ENCODE peak calls at places on chromosomes 12 and 14, in six cellular contexts. One of them, this sample, is unnamed.

GRCh38 chr14:103146141-103146709 is 23.0 kb downstream of the TNFAIP2 start:
- DNase-seq in SK-N-SH: no peak
- DNase-seq in K562: no peak
- DNase-seq in H1: no peak
- DNase-seq in A549: no peak
- DNase-seq in HepG2: no peak
- DNase-seq in this sample: no peak

GRCh38 chr12:67276469-67276868 is 7.3 kb downstream of the CAND1 start:
- DNase-seq in H1: no peak
- DNase-seq in HepG2: no peak
- DNase-seq in A549: no peak
- DNase-seq in K562: no peak
- DNase-seq in SK-N-SH: no peak
- DNase-seq in this sample: no peak

GRCh38 chr12:95674631-95675030 is 115.9 kb downstream of the NTN4 start:
- DNase-seq in SK-N-SH: peak
- DNase-seq in HepG2: peak
- DNase-seq in A549: no peak
- DNase-seq in K562: no peak
- DNase-seq in H1: no peak
- DNase-seq in this sample: no peak

GRCh38 chr12:54526800-54527630 is 22.4 kb upstream of the PDE1B start:
- DNase-seq in K562: peak
- DNase-seq in H1: peak
- DNase-seq in HepG2: peak
- DNase-seq in A549: no peak
- DNase-seq in SK-N-SH: no peak
- DNase-seq in this sample: no peak

GRCh38 chr12:18383203-18383602 is 121.9 kb downstream of the PIK3C2G start:
- DNase-seq in SK-N-SH: no peak
- DNase-seq in A549: peak
- DNase-seq in K562: no peak
- DNase-seq in H1: no peak
- DNase-seq in HepG2: peak
- DNase-seq in this sample: no peak

GRCh38 chr12:124294686-124295315 is at the start of gene RFLNA:
- DNase-seq in A549: no peak
- DNase-seq in K562: no peak
- DNase-seq in HepG2: no peak
- DNase-seq in H1: no peak
- DNase-seq in SK-N-SH: peak
- DNase-seq in this sample: no peak

GRCh38 chr14:105376521-105377440 is 21.6 kb upstream of the TEX22 start:
- DNase-seq in SK-N-SH: no peak
- DNase-seq in HepG2: no peak
- DNase-seq in A549: no peak
- DNase-seq in H1: no peak
- DNase-seq in K562: peak
- DNase-seq in this sample: no peak

GRCh38 chr14:51304956-51305355 is 64.9 kb downstream of the TMX1 start:
- DNase-seq in K562: no peak
- DNase-seq in HepG2: no peak
- DNase-seq in H1: no peak
- DNase-seq in SK-N-SH: no peak
- DNase-seq in A549: peak
- DNase-seq in this sample: no peak

GRCh38 chr12:11958216-11959091 is 112.3 kb upstream of the BCL2L14 start:
- DNase-seq in HepG2: peak
- DNase-seq in H1: no peak
- DNase-seq in K562: no peak
- DNase-seq in A549: peak
- DNase-seq in SK-N-SH: no peak
- DNase-seq in this sample: no peak

GRCh38 chr12:108630481-108631207 is 3.0 kb downstream of the SELPLG start:
- DNase-seq in K562: no peak
- DNase-seq in A549: no peak
- DNase-seq in H1: no peak
- DNase-seq in SK-N-SH: no peak
- DNase-seq in HepG2: no peak
- DNase-seq in this sample: no peak

GRCh38 chr12:31749024-31749704 is 20.3 kb upstream of the AMN1 start:
- DNase-seq in HepG2: peak
- DNase-seq in H1: peak
- DNase-seq in K562: peak
- DNase-seq in SK-N-SH: no peak
- DNase-seq in A549: peak
- DNase-seq in this sample: peak

GRCh38 chr12:5200276-5201087 is 156.8 kb downstream of the KCNA5 start:
- DNase-seq in A549: peak
- DNase-seq in HepG2: peak
- DNase-seq in K562: peak
- DNase-seq in H1: peak
- DNase-seq in SK-N-SH: peak
- DNase-seq in this sample: no peak

GRCh38 chr12:11642785-11643184 is 6.7 kb upstream of the ETV6 start:
- DNase-seq in SK-N-SH: no peak
- DNase-seq in HepG2: no peak
- DNase-seq in A549: no peak
- DNase-seq in H1: no peak
- DNase-seq in K562: no peak
- DNase-seq in this sample: no peak

GRCh38 chr14:27075503-27075902 is 477.7 kb upstream of the NOVA1 start:
- DNase-seq in HepG2: no peak
- DNase-seq in K562: no peak
- DNase-seq in A549: no peak
- DNase-seq in H1: no peak
- DNase-seq in SK-N-SH: no peak
- DNase-seq in this sample: no peak

GRCh38 chr12:75452675-75453330 is 27.8 kb upstream of the GLIPR1 start:
- DNase-seq in K562: no peak
- DNase-seq in H1: no peak
- DNase-seq in A549: peak
- DNase-seq in SK-N-SH: no peak
- DNase-seq in HepG2: no peak
- DNase-seq in this sample: no peak

GRCh38 chr12:119673634-119674033 is 5.7 kb downstream of the PRKAB1 start:
- DNase-seq in H1: no peak
- DNase-seq in A549: no peak
- DNase-seq in K562: no peak
- DNase-seq in SK-N-SH: no peak
- DNase-seq in HepG2: no peak
- DNase-seq in this sample: no peak

GRCh38 chr12:63795032-63795687 is 15.5 kb downstream of the RXYLT1 start:
- DNase-seq in HepG2: no peak
- DNase-seq in SK-N-SH: no peak
- DNase-seq in K562: no peak
- DNase-seq in A549: no peak
- DNase-seq in H1: no peak
- DNase-seq in this sample: no peak

GRCh38 chr14:22882064-22882463 is 958 bp upstream of the REM2 start:
- DNase-seq in A549: no peak
- DNase-seq in HepG2: no peak
- DNase-seq in SK-N-SH: no peak
- DNase-seq in H1: no peak
- DNase-seq in K562: no peak
- DNase-seq in this sample: no peak

GRCh38 chr12:103944964-103945363 is 14.8 kb downstream of the HSP90B1 start:
- DNase-seq in H1: no peak
- DNase-seq in HepG2: no peak
- DNase-seq in SK-N-SH: no peak
- DNase-seq in A549: no peak
- DNase-seq in K562: no peak
- DNase-seq in this sample: no peak

GRCh38 chr12:70645494-70646317 is 8.5 kb upstream of the PTPRB start:
- DNase-seq in SK-N-SH: no peak
- DNase-seq in K562: peak
- DNase-seq in HepG2: peak
- DNase-seq in H1: peak
- DNase-seq in A549: peak
- DNase-seq in this sample: no peak
- TF ChIP-seq EP300 in SK-N-SH: peak
- TF ChIP-seq EP300 in K562: peak
- TF ChIP-seq EP300 in HepG2: no peak
- TF ChIP-seq EP300 in H1: no peak
- TF ChIP-seq EP300 in A549: no peak
- TF ChIP-seq EP300 in this sample: no peak

GRCh38 chr12:111022386-111022785 is 102.0 kb upstream of the MYL2 start:
- DNase-seq in A549: no peak
- DNase-seq in K562: no peak
- DNase-seq in HepG2: no peak
- DNase-seq in SK-N-SH: no peak
- DNase-seq in H1: no peak
- DNase-seq in this sample: no peak

GRCh38 chr12:111027431-111027830 is 107.1 kb upstream of the MYL2 start:
- DNase-seq in SK-N-SH: no peak
- DNase-seq in A549: no peak
- DNase-seq in HepG2: no peak
- DNase-seq in K562: no peak
- DNase-seq in H1: no peak
- DNase-seq in this sample: no peak

GRCh38 chr12:111025792-111026430 is 105.5 kb upstream of the MYL2 start:
- DNase-seq in HepG2: no peak
- DNase-seq in K562: no peak
- DNase-seq in A549: no peak
- DNase-seq in H1: no peak
- DNase-seq in SK-N-SH: no peak
- DNase-seq in this sample: no peak

GRCh38 chr12:111025301-111025700 is 104.9 kb upstream of the MYL2 start:
- DNase-seq in SK-N-SH: no peak
- DNase-seq in H1: no peak
- DNase-seq in K562: no peak
- DNase-seq in A549: no peak
- DNase-seq in HepG2: no peak
- DNase-seq in this sample: no peak

GRCh38 chr12:111024205-111024794 is 103.9 kb upstream of the MYL2 start:
- DNase-seq in K562: peak
- DNase-seq in SK-N-SH: peak
- DNase-seq in H1: no peak
- DNase-seq in HepG2: peak
- DNase-seq in A549: peak
- DNase-seq in this sample: peak
- TF ChIP-seq USF2 in K562: no peak
- TF ChIP-seq USF2 in SK-N-SH: no peak
- TF ChIP-seq USF2 in H1: no peak
- TF ChIP-seq USF2 in HepG2: no peak
- TF ChIP-seq USF2 in A549: no peak
- TF ChIP-seq USF2 in this sample: no peak

GRCh38 chr14:76391981-76392690 is 16.2 kb downstream of the ESRRB start:
- DNase-seq in A549: no peak
- DNase-seq in HepG2: no peak
- DNase-seq in K562: no peak
- DNase-seq in SK-N-SH: no peak
- DNase-seq in H1: no peak
- DNase-seq in this sample: no peak

GRCh38 chr14:76390621-76391020 is 14.7 kb downstream of the ESRRB start:
- DNase-seq in A549: no peak
- DNase-seq in H1: no peak
- DNase-seq in HepG2: no peak
- DNase-seq in K562: no peak
- DNase-seq in SK-N-SH: no peak
- DNase-seq in this sample: no peak

GRCh38 chr14:76389841-76390240 is 13.9 kb downstream of the ESRRB start:
- DNase-seq in H1: no peak
- DNase-seq in SK-N-SH: no peak
- DNase-seq in HepG2: no peak
- DNase-seq in K562: no peak
- DNase-seq in A549: no peak
- DNase-seq in this sample: no peak

GRCh38 chr14:76382495-76382832 is 6.5 kb downstream of the ESRRB start:
- DNase-seq in K562: no peak
- DNase-seq in A549: no peak
- DNase-seq in SK-N-SH: no peak
- DNase-seq in H1: no peak
- DNase-seq in HepG2: no peak
- DNase-seq in this sample: no peak

DNA sequence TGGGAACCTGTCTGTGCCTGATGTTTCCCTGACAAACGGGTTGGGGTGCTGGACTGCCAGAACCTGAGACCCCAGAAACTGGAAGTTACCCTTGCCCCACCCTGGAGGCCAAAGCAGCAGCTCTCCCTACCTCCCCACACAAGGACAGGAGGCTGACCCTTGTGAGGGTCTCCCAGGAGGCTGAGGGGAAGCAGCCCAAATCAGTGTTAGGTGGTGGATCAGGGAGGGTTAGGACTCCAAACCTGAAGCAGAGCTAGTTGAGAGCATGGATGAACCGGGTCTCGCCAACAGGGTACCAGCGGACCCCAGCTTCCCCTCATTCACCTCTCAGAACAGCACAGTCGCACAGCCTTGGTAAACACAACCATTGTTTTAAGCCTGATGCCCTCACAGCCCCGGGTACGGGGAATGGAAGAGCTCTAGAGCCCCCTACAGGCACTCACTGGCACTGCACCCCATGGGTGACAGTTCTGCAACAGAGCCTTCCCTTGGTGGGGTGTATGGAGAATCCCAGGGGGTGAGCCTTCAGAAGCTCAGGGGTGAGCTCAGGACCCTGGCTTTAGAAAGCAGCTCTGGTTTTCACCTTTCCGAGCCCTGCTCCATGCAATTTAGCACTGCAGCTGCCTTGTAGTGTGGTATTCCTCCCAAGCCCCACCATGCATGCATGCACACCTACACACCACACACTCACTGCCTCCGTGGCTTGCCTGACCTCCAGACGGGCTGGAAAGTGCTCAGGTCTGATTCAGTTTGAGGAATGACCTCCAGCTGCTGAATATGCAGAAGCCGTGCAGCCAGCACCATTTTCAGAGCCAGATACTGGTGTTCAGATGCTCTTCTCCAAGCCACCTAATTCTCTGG is 11.2 kb downstream of the ESRRB start:
- DNase-seq in SK-N-SH: peak
- DNase-seq in H1: peak
- DNase-seq in A549: peak
- DNase-seq in HepG2: peak
- DNase-seq in K562: peak
- DNase-seq in this sample: peak
- TF ChIP-seq EP300 in SK-N-SH: no peak
- TF ChIP-seq EP300 in H1: no peak
- TF ChIP-seq EP300 in A549: no peak
- TF ChIP-seq EP300 in HepG2: no peak
- TF ChIP-seq EP300 in K562: no peak
- TF ChIP-seq EP300 in this sample: no peak

GRCh38 chr12:588658-589057 is 74.6 kb downstream of the NINJ2 start:
- DNase-seq in SK-N-SH: no peak
- DNase-seq in A549: no peak
- DNase-seq in H1: no peak
- DNase-seq in HepG2: no peak
- DNase-seq in K562: no peak
- DNase-seq in this sample: no peak

GRCh38 chr12:590206-590750 is 73.0 kb downstream of the NINJ2 start:
- DNase-seq in K562: no peak
- DNase-seq in H1: no peak
- DNase-seq in HepG2: no peak
- DNase-seq in SK-N-SH: no peak
- DNase-seq in A549: no peak
- DNase-seq in this sample: no peak

GRCh38 chr12:591571-592505 is 71.4 kb downstream of the NINJ2 start:
- DNase-seq in SK-N-SH: peak
- DNase-seq in A549: no peak
- DNase-seq in HepG2: peak
- DNase-seq in H1: no peak
- DNase-seq in K562: peak
- DNase-seq in this sample: no peak

GRCh38 chr12:593396-593976 is 69.8 kb downstream of the NINJ2 start:
- DNase-seq in H1: no peak
- DNase-seq in SK-N-SH: no peak
- DNase-seq in HepG2: no peak
- DNase-seq in K562: no peak
- DNase-seq in A549: no peak
- DNase-seq in this sample: no peak

GRCh38 chr12:591167-591570 is 72.1 kb downstream of the NINJ2 start:
- DNase-seq in H1: no peak
- DNase-seq in SK-N-SH: peak
- DNase-seq in K562: peak
- DNase-seq in A549: no peak
- DNase-seq in HepG2: no peak
- DNase-seq in this sample: no peak
- TF ChIP-seq USF2 in H1: no peak
- TF ChIP-seq USF2 in SK-N-SH: no peak
- TF ChIP-seq USF2 in K562: peak
- TF ChIP-seq USF2 in A549: no peak
- TF ChIP-seq USF2 in HepG2: no peak
- TF ChIP-seq USF2 in this sample: no peak